ENCODE peak calls at places on chromosome 22, in five cellular contexts. One of them, this sample, is unnamed. For H3K9me2, the result is how much of the 10 kb centered on the place peaks cover.

GRCh38 chr22:44621401-44622146 is 80.4 kb upstream of the PRR5 start:
- DNase-seq in PC-9: no peak
- DNase-seq in GM23338: no peak
- DNase-seq in HCT116: no peak
- DNase-seq in SK-N-SH: peak
- DNase-seq in this sample: no peak

GRCh38 chr22:33952776-33953175 is 32.5 kb upstream of the LARGE1 start:
- DNase-seq in PC-9: no peak
- DNase-seq in GM23338: no peak
- DNase-seq in HCT116: no peak
- DNase-seq in SK-N-SH: no peak
- DNase-seq in this sample: no peak

GRCh38 chr22:32389685-32390084 is 22.4 kb downstream of the RTCB start:
- DNase-seq in PC-9: no peak
- DNase-seq in GM23338: peak
- DNase-seq in HCT116: no peak
- DNase-seq in SK-N-SH: peak
- DNase-seq in this sample: no peak

GRCh38 chr22:47053865-47054185 is 291.4 kb downstream of the TBC1D22A start:
- DNase-seq in PC-9: no peak
- DNase-seq in GM23338: no peak
- DNase-seq in HCT116: no peak
- DNase-seq in SK-N-SH: no peak
- DNase-seq in this sample: peak

GRCh38 chr22:40116496-40117200 is 61.1 kb upstream of the TNRC6B start:
- DNase-seq in PC-9: no peak
- DNase-seq in GM23338: no peak
- DNase-seq in HCT116: no peak
- DNase-seq in SK-N-SH: no peak
- DNase-seq in this sample: no peak

GRCh38 chr22:47696776-47697175 is 934.3 kb downstream of the TBC1D22A start:
- DNase-seq in PC-9: no peak
- DNase-seq in GM23338: no peak
- DNase-seq in HCT116: no peak
- DNase-seq in SK-N-SH: no peak
- DNase-seq in this sample: no peak

GRCh38 chr22:29633514-29634312 is 30.3 kb downstream of the NF2 start:
- DNase-seq in PC-9: no peak
- DNase-seq in GM23338: no peak
- DNase-seq in HCT116: no peak
- DNase-seq in SK-N-SH: no peak
- DNase-seq in this sample: peak

GRCh38 chr22:50341977-50342650 is 1.0 kb upstream of the PPP6R2 start:
- DNase-seq in PC-9: peak
- DNase-seq in GM23338: peak
- DNase-seq in HCT116: peak
- DNase-seq in SK-N-SH: peak
- DNase-seq in this sample: peak

GRCh38 chr22:38882480-38882879 is 10.5 kb upstream of the CBX6 start:
- DNase-seq in PC-9: peak
- DNase-seq in GM23338: no peak
- DNase-seq in HCT116: no peak
- DNase-seq in SK-N-SH: no peak
- DNase-seq in this sample: no peak

GRCh38 chr22:38864361-38865191 is 7.4 kb downstream of the CBX6 start:
- DNase-seq in PC-9: no peak
- DNase-seq in GM23338: peak
- DNase-seq in HCT116: no peak
- DNase-seq in SK-N-SH: no peak
- DNase-seq in this sample: no peak

GRCh38 chr22:31618471-31619176 is 43.4 kb downstream of the PISD start:
- DNase-seq in PC-9: no peak
- DNase-seq in GM23338: no peak
- DNase-seq in HCT116: no peak
- DNase-seq in SK-N-SH: no peak
- DNase-seq in this sample: no peak

GRCh38 chr22:31282748-31283468 is 9.4 kb downstream of the PIK3IP1 start:
- DNase-seq in PC-9: no peak
- DNase-seq in GM23338: no peak
- DNase-seq in HCT116: no peak
- DNase-seq in SK-N-SH: no peak
- DNase-seq in this sample: no peak

GRCh38 chr22:39135092-39135896 is 17.2 kb downstream of the CBX7 start:
- DNase-seq in PC-9: peak
- DNase-seq in GM23338: peak
- DNase-seq in HCT116: peak
- DNase-seq in SK-N-SH: peak
- DNase-seq in this sample: peak

GRCh38 chr22:29138556-29138955 is 65.7 kb downstream of the KREMEN1 start:
- DNase-seq in PC-9: no peak
- DNase-seq in GM23338: no peak
- DNase-seq in HCT116: no peak
- DNase-seq in SK-N-SH: no peak
- DNase-seq in this sample: no peak

GRCh38 chr22:47304191-47304831 is 541.9 kb downstream of the TBC1D22A start:
- DNase-seq in PC-9: no peak
- DNase-seq in GM23338: no peak
- DNase-seq in HCT116: no peak
- DNase-seq in SK-N-SH: peak
- DNase-seq in this sample: no peak

GRCh38 chr22:50545522-50546325 is at the start of gene KLHDC7B:
- DNase-seq in PC-9: peak
- DNase-seq in GM23338: no peak
- DNase-seq in HCT116: no peak
- DNase-seq in SK-N-SH: peak
- DNase-seq in this sample: no peak

GRCh38 chr22:44595841-44596341 is 97.9 kb upstream of the RTL6 start:
- DNase-seq in PC-9: no peak
- DNase-seq in GM23338: no peak
- DNase-seq in HCT116: no peak
- DNase-seq in SK-N-SH: peak
- DNase-seq in this sample: no peak

GRCh38 chr22:30612789-30613188 is 5.8 kb downstream of the TCN2 start:
- DNase-seq in PC-9: no peak
- DNase-seq in GM23338: peak
- DNase-seq in HCT116: no peak
- DNase-seq in SK-N-SH: no peak
- DNase-seq in this sample: no peak

GRCh38 chr22:39148024-39148726 is 4.3 kb downstream of the CBX7 start:
- DNase-seq in PC-9: no peak
- DNase-seq in GM23338: no peak
- DNase-seq in HCT116: no peak
- DNase-seq in SK-N-SH: no peak
- DNase-seq in this sample: no peak

GRCh38 chr22:22692707-22693530 is 48.5 kb downstream of the GGTLC2 start:
- DNase-seq in PC-9: peak
- DNase-seq in GM23338: peak
- DNase-seq in HCT116: no peak
- DNase-seq in SK-N-SH: peak
- DNase-seq in this sample: peak

GRCh38 chr22:23212061-23213030 is 32.0 kb downstream of the BCR start:
- DNase-seq in PC-9: no peak
- DNase-seq in GM23338: no peak
- DNase-seq in HCT116: no peak
- DNase-seq in SK-N-SH: no peak
- DNase-seq in this sample: no peak

GRCh38 chr22:39207141-39208012 is 37.4 kb downstream of the PDGFB start:
- DNase-seq in PC-9: peak
- DNase-seq in GM23338: no peak
- DNase-seq in HCT116: no peak
- DNase-seq in SK-N-SH: no peak
- DNase-seq in this sample: peak

GRCh38 chr22:27835446-27835845 is 33.9 kb upstream of the MN1 start:
- DNase-seq in PC-9: no peak
- DNase-seq in GM23338: no peak
- DNase-seq in HCT116: no peak
- DNase-seq in SK-N-SH: no peak
- DNase-seq in this sample: no peak

GRCh38 chr22:30327864-30328345 is 1.2 kb upstream of the TBC1D10A start:
- DNase-seq in PC-9: peak
- DNase-seq in GM23338: peak
- DNase-seq in HCT116: peak
- DNase-seq in SK-N-SH: peak
- DNase-seq in this sample: peak

GRCh38 chr22:39446239-39446721 is 10.5 kb upstream of the MGAT3 start:
- DNase-seq in PC-9: no peak
- DNase-seq in GM23338: peak
- DNase-seq in HCT116: no peak
- DNase-seq in SK-N-SH: no peak
- DNase-seq in this sample: no peak

GRCh38 chr22:44622147-44622427 is 79.9 kb upstream of the PRR5 start:
- DNase-seq in PC-9: peak
- DNase-seq in GM23338: no peak
- DNase-seq in HCT116: no peak
- DNase-seq in SK-N-SH: peak
- DNase-seq in this sample: peak

GRCh38 chr22:44530106-44530505 is 32.1 kb upstream of the RTL6 start:
- DNase-seq in PC-9: no peak
- DNase-seq in GM23338: no peak
- DNase-seq in HCT116: no peak
- DNase-seq in SK-N-SH: no peak
- DNase-seq in this sample: no peak

GRCh38 chr22:29245626-29246385 is 22.0 kb downstream of the RHBDD3 start:
- DNase-seq in PC-9: peak
- DNase-seq in GM23338: peak
- DNase-seq in HCT116: peak
- DNase-seq in SK-N-SH: peak
- DNase-seq in this sample: peak

GRCh38 chr22:36510966-36511881 is 4.4 kb upstream of the FOXRED2 start:
- DNase-seq in PC-9: peak
- DNase-seq in GM23338: peak
- DNase-seq in HCT116: no peak
- DNase-seq in SK-N-SH: peak
- DNase-seq in this sample: peak

GRCh38 chr22:36510384-36510783 is 3.5 kb upstream of the FOXRED2 start:
- DNase-seq in PC-9: no peak
- DNase-seq in GM23338: no peak
- DNase-seq in HCT116: no peak
- DNase-seq in SK-N-SH: no peak
- DNase-seq in this sample: no peak

GRCh38 chr22:36506637-36507517 is at the start of gene FOXRED2:
- DNase-seq in PC-9: peak
- DNase-seq in GM23338: peak
- DNase-seq in HCT116: no peak
- DNase-seq in SK-N-SH: peak
- DNase-seq in this sample: peak

GRCh38 chr22:36507518-36508010 is 724 bp upstream of the FOXRED2 start:
- DNase-seq in PC-9: no peak
- DNase-seq in GM23338: no peak
- DNase-seq in HCT116: no peak
- DNase-seq in SK-N-SH: no peak
- DNase-seq in this sample: no peak

GRCh38 chr22:36505998-36506635 is 723 bp downstream of the FOXRED2 start:
- DNase-seq in PC-9: no peak
- DNase-seq in GM23338: no peak
- DNase-seq in HCT116: no peak
- DNase-seq in SK-N-SH: no peak
- DNase-seq in this sample: no peak
- H3K9me2 ChIP-seq in PC-9: under half
- H3K9me2 ChIP-seq in GM23338: under half
- H3K9me2 ChIP-seq in HCT116: under half
- H3K9me2 ChIP-seq in SK-N-SH: under half
- H3K9me2 ChIP-seq in this sample: under half

GRCh38 chr22:41280854-41281253 is 5.1 kb downstream of the RANGAP1 start:
- DNase-seq in PC-9: no peak
- DNase-seq in GM23338: no peak
- DNase-seq in HCT116: no peak
- DNase-seq in SK-N-SH: no peak
- DNase-seq in this sample: no peak
- H3K9me2 ChIP-seq in PC-9: under half
- H3K9me2 ChIP-seq in GM23338: under half
- H3K9me2 ChIP-seq in HCT116: under half
- H3K9me2 ChIP-seq in SK-N-SH: under half
- H3K9me2 ChIP-seq in this sample: under half

DNA sequence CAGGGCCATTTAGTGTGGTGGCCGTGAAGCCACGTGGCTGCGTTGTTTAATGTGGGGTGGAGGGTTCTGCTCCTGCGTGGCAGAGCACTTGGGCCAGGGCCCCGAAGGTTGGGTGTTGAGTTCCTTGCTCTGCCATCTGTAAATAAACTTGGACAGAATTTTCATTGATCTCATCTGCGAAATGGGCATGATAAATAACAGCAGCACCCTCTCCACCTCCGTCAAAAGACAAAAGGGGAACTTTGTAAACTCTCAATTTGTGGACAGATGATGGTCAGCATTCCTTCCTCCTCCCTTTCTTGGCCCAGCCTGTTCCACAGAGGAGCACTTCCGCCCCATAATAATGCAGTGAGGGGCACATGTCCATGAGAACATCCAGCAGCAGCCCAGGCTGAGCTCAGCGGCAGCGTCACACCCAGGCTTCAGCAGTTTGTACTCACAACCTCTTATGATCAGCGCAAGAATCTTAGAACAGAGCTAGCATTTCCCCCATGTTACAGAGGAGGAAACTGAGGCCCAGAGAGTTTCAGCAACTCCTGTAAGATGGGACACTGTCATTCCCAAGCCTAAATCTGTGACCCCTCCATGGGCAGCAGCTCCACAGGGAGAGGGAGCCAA is 874.5 kb downstream of the BRD1 start:
- DNase-seq in PC-9: no peak
- DNase-seq in GM23338: no peak
- DNase-seq in HCT116: no peak
- DNase-seq in SK-N-SH: no peak
- DNase-seq in this sample: no peak
- H3K9me2 ChIP-seq in PC-9: under half
- H3K9me2 ChIP-seq in GM23338: under half
- H3K9me2 ChIP-seq in HCT116: under half
- H3K9me2 ChIP-seq in SK-N-SH: under half
- H3K9me2 ChIP-seq in this sample: under half

GRCh38 chr22:42316988-42317387 is 46.5 kb upstream of the TCF20 start:
- DNase-seq in PC-9: peak
- DNase-seq in GM23338: no peak
- DNase-seq in HCT116: no peak
- DNase-seq in SK-N-SH: no peak
- DNase-seq in this sample: no peak
- H3K9me2 ChIP-seq in PC-9: under half
- H3K9me2 ChIP-seq in GM23338: under half
- H3K9me2 ChIP-seq in HCT116: under half
- H3K9me2 ChIP-seq in SK-N-SH: under half
- H3K9me2 ChIP-seq in this sample: under half

GRCh38 chr22:20149257-20150250 is 1.3 kb downstream of the CCDC188 start:
- DNase-seq in PC-9: no peak
- DNase-seq in GM23338: no peak
- DNase-seq in HCT116: no peak
- DNase-seq in SK-N-SH: no peak
- DNase-seq in this sample: no peak
- H3K9me2 ChIP-seq in PC-9: under half
- H3K9me2 ChIP-seq in GM23338: under half
- H3K9me2 ChIP-seq in HCT116: under half
- H3K9me2 ChIP-seq in SK-N-SH: under half
- H3K9me2 ChIP-seq in this sample: under half

This sample was measured in PC-3.